ENCODE peak calls at places on chromosomes 5 and 9, in seven cellular contexts. U, N, A, R, H, M and G are unnamed samples.

GRCh38 chr9:113454914-113455761 is 8.4 kb upstream of the RGS3 start:
- DNase-seq in N (peak), M (peak), U (peak), A (peak), H (peak), R (peak), G (peak)

GRCh38 chr9:72592501-72593403 is 71.3 kb downstream of the TMC1 start:
- DNase-seq in R (no peak), N (peak), H (peak), U (peak), A (peak), M (peak), G (no peak)

GRCh38 chr5:43281840-43282658 is 31.2 kb downstream of the HMGCS1 start:
- DNase-seq in M (peak), H (peak), R (no peak), N (peak), U (peak), A (peak), G (no peak)

GRCh38 chr5:127884416-127884815 is 181.2 kb downstream of the CCDC192 start:
- DNase-seq in R (no peak), A (no peak), M (no peak), N (no peak), H (no peak), U (no peak), G (no peak)

GRCh38 chr9:130240410-130241197 is 25.0 kb upstream of the HMCN2 start:
- DNase-seq in R (no peak), H (peak), A (peak), N (peak), U (peak), M (peak), G (no peak)

GRCh38 chr9:79357620-79358019 is 214.1 kb upstream of the TLE4 start:
- DNase-seq in A (no peak), R (no peak), N (no peak), M (no peak), U (no peak), H (no peak), G (no peak)

GRCh38 chr9:107174441-107174840 is 108.6 kb upstream of the RAD23B start:
- DNase-seq in R (no peak), U (peak), H (no peak), N (no peak), A (no peak), M (peak), G (no peak)

GRCh38 chr5:131635755-131636479 is 888 bp upstream of the RAPGEF6 start:
- DNase-seq in R (no peak), U (no peak), N (no peak), M (peak), A (no peak), H (peak), G (no peak)

GRCh38 chr5:132182366-132183040 is 45.1 kb downstream of the P4HA2 start:
- DNase-seq in U (no peak), A (peak), N (no peak), H (peak), R (no peak), M (peak), G (no peak)

GRCh38 chr9:107577140-107577776 is 87.7 kb upstream of the KLF4 start:
- DNase-seq in N (no peak), U (no peak), R (no peak), A (no peak), H (no peak), M (peak), G (no peak)

GRCh38 chr5:180602481-180603075 is 11.3 kb upstream of the SCGB3A1 start:
- DNase-seq in U (no peak), N (no peak), H (no peak), M (no peak), R (no peak), A (no peak), G (no peak)

GRCh38 chr5:164876793-164877192 is 1371.4 kb downstream of the MAT2B start:
- DNase-seq in U (no peak), H (no peak), N (no peak), M (no peak), R (no peak), A (no peak), G (no peak)

GRCh38 chr9:99433555-99433954 is 211.5 kb downstream of the SEC61B start:
- DNase-seq in U (peak), R (peak), H (peak), A (peak), N (peak), M (peak), G (peak)

GRCh38 chr5:126178521-126178920 is 244.7 kb upstream of the GRAMD2B start:
- DNase-seq in U (peak), A (no peak), M (peak), R (no peak), N (peak), H (no peak), G (no peak)

GRCh38 chr9:128505414-128505765 is 871 bp downstream of the GLE1 start:
- DNase-seq in U (peak), R (no peak), A (no peak), N (peak), M (peak), H (no peak), G (no peak)

GRCh38 chr9:9790216-9790872 is 822.5 kb downstream of the PTPRD start:
- DNase-seq in R (no peak), H (peak), U (no peak), A (peak), N (no peak), M (peak), G (no peak)

GRCh38 chr5:73274121-73274520 is 101.1 kb downstream of the TMEM174 start:
- DNase-seq in R (no peak), A (no peak), H (no peak), M (no peak), U (no peak), N (no peak), G (no peak)
- H3K4me3 ChIP-seq in R (peak), A (no peak), H (no peak), M (no peak), U (no peak), N (no peak), G (no peak)

GRCh38 chr5:111826064-111826463 is 69.1 kb upstream of the NREP start:
- DNase-seq in H (no peak), U (no peak), R (no peak), A (no peak), N (no peak), M (no peak), G (no peak)

DNA sequence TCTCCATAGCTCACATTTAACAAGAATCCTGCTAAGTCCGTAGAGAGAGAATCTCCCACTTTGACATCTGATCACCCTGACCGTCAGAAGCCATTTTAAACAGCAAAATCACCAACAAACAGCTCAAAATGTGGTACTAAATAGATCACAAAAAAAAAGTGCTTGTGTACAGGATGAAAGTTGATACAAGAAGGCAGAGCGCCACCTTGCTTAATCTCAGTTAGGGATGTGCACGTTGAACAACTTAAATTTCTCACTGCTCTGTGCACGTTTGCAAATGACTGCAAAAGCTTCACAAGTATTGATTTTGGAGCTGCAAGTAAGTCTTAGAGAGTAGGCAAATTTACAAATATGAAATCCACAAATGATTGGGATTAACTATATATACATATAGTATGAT is 63.1 kb upstream of the NREP start:
- DNase-seq in A (no peak), H (no peak), R (no peak), U (no peak), M (peak), N (no peak), G (no peak)
- TF ChIP-seq CTCF in A (no peak), H (no peak), R (no peak), U (no peak), M (no peak), N (no peak), G (no peak)

GRCh38 chr5:4228708-4229107 is 633.1 kb downstream of the IRX1 start:
- DNase-seq in U (no peak), N (no peak), H (no peak), A (no peak), M (no peak), R (peak), G (no peak)

GRCh38 chr5:4230531-4230904 is 634.9 kb downstream of the IRX1 start:
- DNase-seq in N (no peak), M (no peak), H (no peak), A (no peak), R (peak), U (no peak), G (no peak)

GRCh38 chr5:4230905-4231561 is 635.4 kb downstream of the IRX1 start:
- DNase-seq in M (no peak), R (peak), N (no peak), H (no peak), U (no peak), A (no peak), G (no peak)

GRCh38 chr5:4229414-4229813 is 633.8 kb downstream of the IRX1 start:
- DNase-seq in N (no peak), U (no peak), R (peak), M (no peak), H (no peak), A (no peak), G (no peak)

GRCh38 chr5:4229866-4230265 is 634.2 kb downstream of the IRX1 start:
- DNase-seq in R (peak), M (no peak), U (no peak), A (no peak), N (no peak), H (no peak), G (no peak)
- H3K4me3 ChIP-seq in R (no peak), M (no peak), U (no peak), A (no peak), N (no peak), H (no peak), G (no peak)

GRCh38 chr5:170112876-170113516 is 7.3 kb downstream of the FOXI1 start:
- DNase-seq in M (no peak), N (no peak), A (no peak), H (no peak), U (no peak), R (peak), G (no peak)
- TF ChIP-seq CTCF in M (no peak), N (no peak), A (no peak), H (no peak), U (no peak), R (no peak), G (no peak)